ENCODE peak calls at places on chromosomes 4 and X, in four cellular contexts. A is lower leg skin, T is lower lobe of right lung, C is breast epithelium. U is an unnamed sample.

GRCh38 chrX:152640039-152640818 is 2.5 kb downstream of the GABRQ start:
- DNase-seq in A (no peak), T (no peak), C (no peak), U (peak; percentile 21)

GRCh38 chr4:83371936-83372335 is 37.3 kb upstream of the HPSE start:
- DNase-seq in A (no peak), T (no peak), C (no peak), U (no peak)

GRCh38 chr4:88527787-88528186 is 4.2 kb upstream of the PYURF start:
- DNase-seq in A (no peak), T (no peak), C (no peak), U (no peak)

GRCh38 chrX:123493857-123494256 is 239.0 kb downstream of the THOC2 start:
- DNase-seq in A (no peak), T (no peak), C (no peak), U (no peak)

GRCh38 chr4:150337709-150338108 is 244.2 kb upstream of the MAB21L2 start:
- DNase-seq in A (no peak), T (no peak), C (no peak), U (no peak)

GRCh38 chr4:83860200-83860599 is 324.3 kb downstream of the GPAT3 start:
- DNase-seq in A (no peak), T (no peak), C (no peak), U (no peak)

GRCh38 chr4:155796031-155796430 is 37.2 kb downstream of the GUCY1B1 start:
- DNase-seq in A (no peak), T (no peak), C (no peak), U (peak; percentile 74)

GRCh38 chr4:125461676-125462363 is 147.1 kb downstream of the FAT4 start:
- DNase-seq in A (no peak), T (no peak), C (no peak), U (no peak)

GRCh38 chrX:37755073-37755472 is 24.8 kb upstream of the CYBB start:
- DNase-seq in A (no peak), T (no peak), C (no peak), U (no peak)

GRCh38 chrX:68697465-68698125 is 50.1 kb downstream of the STARD8 start:
- DNase-seq in A (no peak), T (no peak), C (no peak), U (no peak)

GRCh38 chr4:52877006-52877405 is 14.9 kb downstream of the RASL11B start:
- DNase-seq in A (no peak), T (no peak), C (no peak), U (no peak)

GRCh38 chr4:15755781-15756180 is 22.3 kb upstream of the CD38 start:
- DNase-seq in A (no peak), T (no peak), C (no peak), U (no peak)
- H3K4me3 ChIP-seq in A (no peak overlapping the region), T (no peak overlapping the region), C (no peak overlapping the region), U (no peak overlapping the region)

GRCh38 chr4:37684154-37684553 is 2.0 kb downstream of the RELL1 start:
- DNase-seq in A (no peak), T (no peak), C (no peak), U (no peak)
- H3K4me3 ChIP-seq in A (no peak overlapping the region), T (no peak overlapping the region), C (no peak overlapping the region), U (no peak overlapping the region)

DNA sequence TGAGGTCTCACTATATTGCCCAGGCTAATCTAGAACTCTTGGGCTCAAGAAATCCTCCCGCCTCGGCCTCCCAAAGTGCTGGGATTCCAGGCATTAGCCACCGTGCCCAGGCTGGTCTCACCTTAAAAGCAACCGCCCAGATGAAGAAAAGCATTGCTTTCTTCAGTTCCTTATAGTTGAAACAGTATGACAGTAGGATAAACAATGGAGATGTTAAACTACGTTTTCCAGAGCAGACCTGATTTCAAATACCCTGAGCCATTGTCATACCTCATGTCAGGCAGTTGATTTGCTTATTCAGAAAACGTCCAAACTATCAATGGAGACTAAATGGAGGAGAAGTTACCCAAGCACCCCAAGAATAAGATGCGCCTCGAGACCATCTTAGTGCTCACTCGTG is 26.3 kb upstream of the TMEM131L start:
- DNase-seq in A (no peak), T (no peak), C (no peak), U (no peak)
- H3K4me3 ChIP-seq in A (no peak overlapping the region), T (no peak overlapping the region), C (no peak overlapping the region), U (no peak overlapping the region)

DNA sequence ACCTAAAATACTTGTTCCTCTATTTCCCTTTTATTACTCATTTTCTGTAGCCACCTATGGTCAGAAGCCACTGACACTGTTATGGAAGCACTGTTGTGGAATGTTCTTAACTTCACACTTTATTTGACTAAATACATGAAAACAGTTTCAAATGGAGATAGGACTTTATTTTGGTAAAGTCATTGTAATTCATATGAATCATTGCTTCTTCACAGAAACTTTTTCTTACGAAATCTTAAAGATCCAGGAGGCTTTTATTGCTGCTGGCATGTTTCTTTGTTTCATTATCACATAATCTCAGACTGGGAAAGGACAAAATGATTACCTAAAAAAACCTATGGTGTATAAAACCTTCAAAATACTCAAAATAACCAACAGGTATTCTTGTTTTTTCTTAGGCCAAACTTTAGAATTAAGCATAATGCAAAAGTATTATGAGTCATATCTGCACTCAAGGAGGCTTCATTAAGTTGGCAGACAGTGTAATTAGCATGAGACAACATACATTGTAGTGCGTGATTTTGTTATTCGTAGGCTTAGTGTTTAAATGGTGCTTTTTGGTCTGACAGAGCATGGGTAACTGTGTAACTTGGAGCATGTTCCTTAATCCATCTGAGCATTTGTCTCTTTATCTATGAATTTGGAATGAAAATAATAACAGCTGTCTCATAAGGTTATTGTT is 58.0 kb downstream of the SH3BGRL start:
- DNase-seq in A (no peak), T (no peak), C (no peak), U (peak; percentile 34)
- H3K4me3 ChIP-seq in A (no peak overlapping the region), T (no peak overlapping the region), C (no peak overlapping the region), U (no peak overlapping the region)

GRCh38 chr4:145909773-145910172 is 28.9 kb downstream of the ZNF827 start:
- DNase-seq in A (no peak), T (no peak), C (peak; percentile 24), U (no peak)
- H3K4me3 ChIP-seq in A (no peak overlapping the region), T (peak overlapping the region; percentile 46), C (peak overlapping the region; percentile 41), U (no peak overlapping the region)

GRCh38 chr4:147780137-147780777 is 48.4 kb downstream of the ARHGAP10 start:
- DNase-seq in A (no peak), T (peak; percentile 69), C (no peak), U (no peak)
- H3K4me3 ChIP-seq in A (no peak overlapping the region), T (peak overlapping the region; percentile 23), C (no peak overlapping the region), U (no peak overlapping the region)

U was measured in astrocyte of the spinal cord.